ENCODE peak calls at places on chromosomes 6 and 20, in ten cellular contexts. R, M, H, Z, E, O, T, D, N and F are unnamed samples.

GRCh38 chr6:109454483-109455160 is 950 bp downstream of the MICAL1 start:
- DNase-seq in T (peak; percentile 39), R (peak; percentile 41), E (no peak), M (peak; percentile 67), N (peak; percentile 45), O (no peak), Z (peak; percentile 48), D (peak; percentile 80), H (peak; percentile 25), F (peak; percentile 28)

GRCh38 chr20:50464026-50464724 is 46.0 kb upstream of the PTPN1 start:
- DNase-seq in N (peak; percentile 65), O (peak; percentile 71), T (peak; percentile 37), E (peak; percentile 9), Z (peak; percentile 63), M (peak; percentile 32), D (peak; percentile 57), R (peak; percentile 64), H (peak; percentile 87), F (peak; percentile 76)

GRCh38 chr6:25991785-25992412 is 29.3 kb downstream of the TRIM38 start:
- DNase-seq in D (peak; percentile 46), M (peak; percentile 11), E (peak; percentile 31), Z (peak; percentile 52), O (peak; percentile 51), T (peak; percentile 52), H (peak; percentile 46), R (peak; percentile 63), N (peak; percentile 77), F (peak; percentile 80)

GRCh38 chr6:156862711-156863110 is 85.5 kb downstream of the ARID1B start:
- DNase-seq in E (no peak), N (no peak), D (no peak), O (no peak), R (no peak), T (no peak), Z (no peak), M (no peak), H (no peak), F (no peak)

GRCh38 chr6:168365422-168366165 is 46.0 kb upstream of the DACT2 start:
- DNase-seq in Z (no peak), E (no peak), M (no peak), N (peak; percentile 8), R (no peak), H (no peak), O (no peak), T (no peak), D (no peak), F (no peak)

GRCh38 chr6:169473663-169474062 is 220.0 kb upstream of the THBS2 start:
- DNase-seq in M (no peak), R (no peak), T (no peak), O (no peak), H (no peak), D (no peak), Z (no peak), N (no peak), E (no peak), F (no peak)

GRCh38 chr6:111456208-111456607 is 26.8 kb downstream of the REV3L start:
- DNase-seq in N (no peak), T (no peak), R (no peak), H (no peak), D (no peak), E (no peak), M (no peak), O (no peak), Z (no peak), F (no peak)

GRCh38 chr6:34485321-34486060 is 19.6 kb downstream of the PACSIN1 start:
- DNase-seq in R (no peak), D (no peak), M (no peak), Z (no peak), T (no peak), O (no peak), E (no peak), H (no peak), N (no peak), F (no peak)

GRCh38 chr6:169158182-169158573 is 95.5 kb downstream of the THBS2 start:
- DNase-seq in N (peak; percentile 78), R (no peak), H (no peak), M (no peak), Z (peak; percentile 28), O (no peak), T (no peak), E (no peak), D (no peak), F (no peak)

GRCh38 chr20:46350986-46351267 is 42.6 kb upstream of the CDH22 start:
- DNase-seq in M (no peak), R (no peak), O (no peak), E (no peak), D (no peak), H (no peak), N (no peak), Z (no peak), T (no peak), F (no peak)

GRCh38 chr6:35775031-35775430 is 1.4 kb upstream of the CLPSL2 start:
- DNase-seq in H (no peak), Z (no peak), E (no peak), D (no peak), M (no peak), R (no peak), O (no peak), T (no peak), N (no peak), F (no peak)

GRCh38 chr6:159008656-159009288 is 8.8 kb upstream of the RSPH3 start:
- DNase-seq in E (peak; percentile 60), Z (peak; percentile 20), D (no peak), T (no peak), H (no peak), N (no peak), R (peak; percentile 4), O (no peak), M (no peak), F (peak; percentile 35)

GRCh38 chr20:3902041-3902440 is 12.9 kb downstream of the PANK2 start:
- DNase-seq in O (no peak), R (no peak), T (no peak), H (no peak), E (no peak), Z (no peak), D (no peak), N (no peak), M (no peak), F (no peak)